ENCODE peak calls at places on chromosomes 2 and 18, in seven cellular contexts. One of them, this sample, is unnamed.

GRCh38 chr18:2959341-2959740 is 53.6 kb downstream of the LPIN2 start:
- DNase-seq in transverse colon: no peak
- DNase-seq in SK-N-SH: no peak
- DNase-seq in sigmoid colon: no peak
- DNase-seq in stomach: no peak
- DNase-seq in H1: no peak
- DNase-seq in HepG2: no peak
- DNase-seq in this sample: no peak

GRCh38 chr2:37771600-37772088 is 100.2 kb upstream of the CDC42EP3 start:
- DNase-seq in transverse colon: no peak
- DNase-seq in SK-N-SH: no peak
- DNase-seq in sigmoid colon: peak
- DNase-seq in stomach: no peak
- DNase-seq in H1: no peak
- DNase-seq in HepG2: no peak
- DNase-seq in this sample: no peak

GRCh38 chr2:122491011-122491410 is 735.6 kb downstream of the TSN start:
- DNase-seq in transverse colon: no peak
- DNase-seq in SK-N-SH: no peak
- DNase-seq in sigmoid colon: no peak
- DNase-seq in stomach: no peak
- DNase-seq in H1: no peak
- DNase-seq in HepG2: no peak
- DNase-seq in this sample: no peak

GRCh38 chr2:166410828-166411472 is 35.2 kb upstream of the SCN9A start:
- DNase-seq in transverse colon: no peak
- DNase-seq in SK-N-SH: no peak
- DNase-seq in sigmoid colon: no peak
- DNase-seq in stomach: no peak
- DNase-seq in H1: no peak
- DNase-seq in HepG2: peak
- DNase-seq in this sample: no peak

GRCh38 chr2:53234548-53234903 is 533.1 kb upstream of the CHAC2 start:
- DNase-seq in transverse colon: peak
- DNase-seq in SK-N-SH: no peak
- DNase-seq in sigmoid colon: no peak
- DNase-seq in stomach: no peak
- DNase-seq in H1: no peak
- DNase-seq in HepG2: no peak
- DNase-seq in this sample: no peak

GRCh38 chr18:56789004-56789888 is 138.1 kb downstream of the WDR7 start:
- DNase-seq in transverse colon: peak
- DNase-seq in SK-N-SH: peak
- DNase-seq in sigmoid colon: no peak
- DNase-seq in stomach: no peak
- DNase-seq in H1: peak
- DNase-seq in HepG2: peak
- DNase-seq in this sample: no peak

GRCh38 chr2:100588071-100588786 is 25.4 kb downstream of the PDCL3 start:
- DNase-seq in transverse colon: no peak
- DNase-seq in SK-N-SH: no peak
- DNase-seq in sigmoid colon: no peak
- DNase-seq in stomach: no peak
- DNase-seq in H1: no peak
- DNase-seq in HepG2: no peak
- DNase-seq in this sample: no peak

GRCh38 chr2:54559593-54560145 is 103.5 kb downstream of the SPTBN1 start:
- DNase-seq in transverse colon: peak
- DNase-seq in SK-N-SH: peak
- DNase-seq in sigmoid colon: peak
- DNase-seq in stomach: no peak
- DNase-seq in H1: no peak
- DNase-seq in HepG2: peak
- DNase-seq in this sample: peak

GRCh38 chr2:192159215-192159614 is 35.5 kb downstream of the TMEFF2 start:
- DNase-seq in transverse colon: no peak
- DNase-seq in SK-N-SH: no peak
- DNase-seq in sigmoid colon: no peak
- DNase-seq in stomach: no peak
- DNase-seq in H1: no peak
- DNase-seq in HepG2: no peak
- DNase-seq in this sample: no peak

GRCh38 chr18:8283901-8284585 is 325.2 kb upstream of the RAB12 start:
- DNase-seq in transverse colon: no peak
- DNase-seq in SK-N-SH: no peak
- DNase-seq in sigmoid colon: no peak
- DNase-seq in stomach: no peak
- DNase-seq in H1: no peak
- DNase-seq in HepG2: peak
- DNase-seq in this sample: no peak

GRCh38 chr18:59787998-59788875 is 91.0 kb upstream of the CCBE1 start:
- DNase-seq in transverse colon: no peak
- DNase-seq in SK-N-SH: no peak
- DNase-seq in sigmoid colon: no peak
- DNase-seq in stomach: no peak
- DNase-seq in H1: no peak
- DNase-seq in HepG2: no peak
- DNase-seq in this sample: no peak

GRCh38 chr2:220356076-220356475 is 728.6 kb downstream of the SLC4A3 start:
- DNase-seq in transverse colon: no peak
- DNase-seq in SK-N-SH: no peak
- DNase-seq in sigmoid colon: no peak
- DNase-seq in stomach: no peak
- DNase-seq in H1: no peak
- DNase-seq in HepG2: no peak
- DNase-seq in this sample: no peak

GRCh38 chr2:231672617-231673347 is 35.5 kb upstream of the PTMA start:
- DNase-seq in transverse colon: peak
- DNase-seq in SK-N-SH: no peak
- DNase-seq in sigmoid colon: peak
- DNase-seq in stomach: peak
- DNase-seq in H1: peak
- DNase-seq in HepG2: peak
- DNase-seq in this sample: peak

GRCh38 chr2:3440486-3440885 is 61.0 kb downstream of the TRAPPC12 start:
- DNase-seq in transverse colon: no peak
- DNase-seq in SK-N-SH: no peak
- DNase-seq in sigmoid colon: no peak
- DNase-seq in stomach: no peak
- DNase-seq in H1: no peak
- DNase-seq in HepG2: no peak
- DNase-seq in this sample: no peak

GRCh38 chr2:105140237-105140568 is 101.3 kb upstream of the GPR45 start:
- DNase-seq in transverse colon: no peak
- DNase-seq in SK-N-SH: no peak
- DNase-seq in sigmoid colon: no peak
- DNase-seq in stomach: no peak
- DNase-seq in H1: no peak
- DNase-seq in HepG2: no peak
- DNase-seq in this sample: no peak

GRCh38 chr2:200795044-200795443 is 16.7 kb upstream of the BZW1 start:
- DNase-seq in transverse colon: no peak
- DNase-seq in SK-N-SH: no peak
- DNase-seq in sigmoid colon: peak
- DNase-seq in stomach: no peak
- DNase-seq in H1: peak
- DNase-seq in HepG2: peak
- DNase-seq in this sample: no peak
- TF ChIP-seq CTCF in transverse colon: no peak
- TF ChIP-seq CTCF in SK-N-SH: peak
- TF ChIP-seq CTCF in sigmoid colon: no peak
- TF ChIP-seq CTCF in stomach: no peak
- TF ChIP-seq CTCF in H1: peak
- TF ChIP-seq CTCF in HepG2: peak
- TF ChIP-seq CTCF in this sample: no peak

GRCh38 chr18:39599251-39599650 is 2033.7 kb upstream of the CELF4 start:
- DNase-seq in transverse colon: no peak
- DNase-seq in SK-N-SH: no peak
- DNase-seq in sigmoid colon: no peak
- DNase-seq in stomach: no peak
- DNase-seq in H1: no peak
- DNase-seq in HepG2: no peak
- DNase-seq in this sample: no peak

GRCh38 chr18:39600894-39601293 is 2035.3 kb upstream of the CELF4 start:
- DNase-seq in transverse colon: no peak
- DNase-seq in SK-N-SH: no peak
- DNase-seq in sigmoid colon: no peak
- DNase-seq in stomach: no peak
- DNase-seq in H1: no peak
- DNase-seq in HepG2: no peak
- DNase-seq in this sample: no peak

GRCh38 chr18:39604836-39605235 is 2039.2 kb upstream of the CELF4 start:
- DNase-seq in transverse colon: no peak
- DNase-seq in SK-N-SH: no peak
- DNase-seq in sigmoid colon: no peak
- DNase-seq in stomach: no peak
- DNase-seq in H1: no peak
- DNase-seq in HepG2: no peak
- DNase-seq in this sample: no peak

GRCh38 chr18:39596891-39597290 is 2031.3 kb upstream of the CELF4 start:
- DNase-seq in transverse colon: peak
- DNase-seq in SK-N-SH: no peak
- DNase-seq in sigmoid colon: no peak
- DNase-seq in stomach: no peak
- DNase-seq in H1: no peak
- DNase-seq in HepG2: no peak
- DNase-seq in this sample: no peak

DNA sequence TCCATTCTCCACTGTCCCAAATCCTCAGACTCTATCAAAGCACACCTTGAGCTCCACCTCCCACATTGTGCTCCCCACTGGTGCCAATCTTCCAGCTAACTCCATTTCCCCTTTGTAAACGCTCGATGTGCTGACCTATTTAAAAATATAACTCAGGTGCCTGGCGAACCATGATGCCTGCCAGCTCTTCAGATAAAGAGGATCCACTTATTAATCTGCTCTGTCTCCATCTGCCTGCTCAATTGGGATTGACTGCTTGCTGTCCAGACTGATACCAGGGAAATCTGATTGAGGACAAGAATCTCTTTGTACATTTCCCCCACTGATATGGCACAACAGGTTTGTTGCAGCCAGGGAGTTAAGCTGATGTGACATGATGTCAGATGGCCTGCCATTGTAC is 2036.5 kb upstream of the CELF4 start:
- DNase-seq in transverse colon: no peak
- DNase-seq in SK-N-SH: peak
- DNase-seq in sigmoid colon: no peak
- DNase-seq in stomach: no peak
- DNase-seq in H1: no peak
- DNase-seq in HepG2: no peak
- DNase-seq in this sample: no peak
- TF ChIP-seq EP300 in transverse colon: no peak
- TF ChIP-seq EP300 in SK-N-SH: peak
- TF ChIP-seq EP300 in sigmoid colon: no peak
- TF ChIP-seq EP300 in stomach: no peak
- TF ChIP-seq EP300 in H1: no peak
- TF ChIP-seq EP300 in HepG2: no peak
- TF ChIP-seq EP300 in this sample: no peak

GRCh38 chr2:212926948-212927347 is 224.5 kb downstream of the IKZF2 start:
- DNase-seq in transverse colon: no peak
- DNase-seq in SK-N-SH: no peak
- DNase-seq in sigmoid colon: no peak
- DNase-seq in stomach: no peak
- DNase-seq in H1: no peak
- DNase-seq in HepG2: no peak
- DNase-seq in this sample: peak

GRCh38 chr2:212921711-212922110 is 229.7 kb downstream of the IKZF2 start:
- DNase-seq in transverse colon: no peak
- DNase-seq in SK-N-SH: no peak
- DNase-seq in sigmoid colon: no peak
- DNase-seq in stomach: no peak
- DNase-seq in H1: no peak
- DNase-seq in HepG2: no peak
- DNase-seq in this sample: no peak

GRCh38 chr2:212921061-212921460 is 230.4 kb downstream of the IKZF2 start:
- DNase-seq in transverse colon: no peak
- DNase-seq in SK-N-SH: no peak
- DNase-seq in sigmoid colon: no peak
- DNase-seq in stomach: no peak
- DNase-seq in H1: no peak
- DNase-seq in HepG2: no peak
- DNase-seq in this sample: no peak

GRCh38 chr2:212922701-212923100 is 228.7 kb downstream of the IKZF2 start:
- DNase-seq in transverse colon: no peak
- DNase-seq in SK-N-SH: no peak
- DNase-seq in sigmoid colon: no peak
- DNase-seq in stomach: no peak
- DNase-seq in H1: no peak
- DNase-seq in HepG2: no peak
- DNase-seq in this sample: no peak

DNA sequence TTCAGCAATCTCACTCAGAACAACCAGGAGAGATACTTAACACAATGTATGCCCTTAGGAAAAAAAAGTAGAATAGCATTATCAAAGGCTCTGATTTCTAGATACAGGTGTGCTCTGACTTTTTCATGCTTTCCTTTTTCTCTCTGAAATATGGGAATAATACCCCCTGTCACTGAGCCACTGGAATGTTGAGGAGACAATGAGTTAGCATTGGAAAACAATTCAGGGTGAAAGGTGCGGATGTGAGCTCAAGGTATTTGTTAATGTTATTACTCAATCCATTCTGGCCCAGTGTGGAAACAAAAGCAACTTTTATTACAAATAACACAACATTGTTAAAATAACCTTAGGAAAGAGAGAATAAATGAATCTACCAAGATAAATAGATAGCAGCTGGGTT is 228.0 kb downstream of the IKZF2 start:
- DNase-seq in transverse colon: no peak
- DNase-seq in SK-N-SH: no peak
- DNase-seq in sigmoid colon: no peak
- DNase-seq in stomach: no peak
- DNase-seq in H1: no peak
- DNase-seq in HepG2: no peak
- DNase-seq in this sample: no peak
- TF ChIP-seq POLR2AphosphoS5 in transverse colon: no peak
- TF ChIP-seq POLR2AphosphoS5 in SK-N-SH: no peak
- TF ChIP-seq POLR2AphosphoS5 in sigmoid colon: no peak
- TF ChIP-seq POLR2AphosphoS5 in stomach: no peak
- TF ChIP-seq POLR2AphosphoS5 in H1: no peak
- TF ChIP-seq POLR2AphosphoS5 in HepG2: no peak
- TF ChIP-seq POLR2AphosphoS5 in this sample: no peak

GRCh38 chr18:9809686-9810085 is 76.1 kb upstream of the TXNDC2 start:
- DNase-seq in transverse colon: no peak
- DNase-seq in SK-N-SH: no peak
- DNase-seq in sigmoid colon: no peak
- DNase-seq in stomach: no peak
- DNase-seq in H1: no peak
- DNase-seq in HepG2: no peak
- DNase-seq in this sample: no peak

GRCh38 chr18:9806905-9807304 is 78.9 kb upstream of the TXNDC2 start:
- DNase-seq in transverse colon: peak
- DNase-seq in SK-N-SH: no peak
- DNase-seq in sigmoid colon: no peak
- DNase-seq in stomach: no peak
- DNase-seq in H1: no peak
- DNase-seq in HepG2: peak
- DNase-seq in this sample: no peak

GRCh38 chr18:9808530-9809241 is 77.1 kb upstream of the TXNDC2 start:
- DNase-seq in transverse colon: no peak
- DNase-seq in SK-N-SH: no peak
- DNase-seq in sigmoid colon: peak
- DNase-seq in stomach: no peak
- DNase-seq in H1: peak
- DNase-seq in HepG2: peak
- DNase-seq in this sample: no peak

GRCh38 chr18:9810216-9810804 is 75.5 kb upstream of the TXNDC2 start:
- DNase-seq in transverse colon: no peak
- DNase-seq in SK-N-SH: no peak
- DNase-seq in sigmoid colon: no peak
- DNase-seq in stomach: no peak
- DNase-seq in H1: no peak
- DNase-seq in HepG2: no peak
- DNase-seq in this sample: no peak

GRCh38 chr18:9808190-9808529 is 77.6 kb upstream of the TXNDC2 start:
- DNase-seq in transverse colon: no peak
- DNase-seq in SK-N-SH: no peak
- DNase-seq in sigmoid colon: no peak
- DNase-seq in stomach: no peak
- DNase-seq in H1: no peak
- DNase-seq in HepG2: no peak
- DNase-seq in this sample: no peak
- TF ChIP-seq CTCF in transverse colon: no peak
- TF ChIP-seq CTCF in SK-N-SH: no peak
- TF ChIP-seq CTCF in sigmoid colon: no peak
- TF ChIP-seq CTCF in stomach: no peak
- TF ChIP-seq CTCF in H1: no peak
- TF ChIP-seq CTCF in HepG2: no peak
- TF ChIP-seq CTCF in this sample: no peak

This sample was measured in upper lobe of left lung.